ENCODE peak calls at places on chromosome 2, in nine cellular contexts. I is adrenal gland, Z is tibial artery, E is OCI-LY7, N is GM23338, O is cardiac muscle cell, D is H1, W is heart right ventricle, L is A549. K is an unnamed sample.
A peak's percentile ranks its signal among the peaks of the same experiment; 100 is the strongest.

GRCh38 chr2:96091711-96092579 is 24.4 kb downstream of the ADRA2B start:
- DNase-seq in E (no peak), W (no peak), I (no peak), O (no peak), Z (no peak), L (no peak), D (peak; percentile 54), N (peak; percentile 57), K (no peak)

GRCh38 chr2:64296695-64297346 is 152.6 kb upstream of the PELI1 start:
- DNase-seq in D (peak; percentile 47), I (no peak), Z (no peak), E (no peak), O (peak; percentile 44), N (no peak), W (no peak), L (no peak), K (no peak)

GRCh38 chr2:155310589-155310988 is 612.1 kb downstream of the KCNJ3 start:
- DNase-seq in N (peak; percentile 74), D (no peak), L (peak; percentile 33), W (no peak), E (peak; percentile 50), O (peak; percentile 47), Z (no peak), I (no peak), K (no peak)

GRCh38 chr2:191351921-191352320 is 106.7 kb downstream of the MYO1B start:
- DNase-seq in L (no peak), W (no peak), E (no peak), N (no peak), O (no peak), Z (no peak), I (no peak), D (no peak), K (no peak)

GRCh38 chr2:144364988-144365738 is 154.8 kb downstream of the ZEB2 start:
- DNase-seq in I (no peak), O (no peak), L (no peak), D (no peak), E (no peak), W (no peak), Z (no peak), N (no peak), K (no peak)

GRCh38 chr2:168926621-168927386 is 25.7 kb downstream of the G6PC2 start:
- DNase-seq in W (no peak), N (no peak), D (no peak), L (no peak), O (no peak), Z (no peak), I (no peak), E (no peak), K (no peak)

GRCh38 chr2:134819334-134819733 is 19.1 kb upstream of the ACMSD start:
- DNase-seq in E (no peak), Z (no peak), I (no peak), L (peak; percentile 20), N (no peak), O (no peak), D (no peak), W (no peak), K (no peak)

GRCh38 chr2:86330015-86330414 is 7.4 kb downstream of the REEP1 start:
- DNase-seq in L (no peak), I (no peak), O (no peak), D (no peak), Z (no peak), W (no peak), E (no peak), N (no peak), K (no peak)

GRCh38 chr2:200665626-200666453 is 80.0 kb downstream of the AOX1 start:
- DNase-seq in L (no peak), E (no peak), D (no peak), O (no peak), N (no peak), Z (no peak), W (no peak), I (no peak), K (no peak)

GRCh38 chr2:16745466-16745865 is 79.8 kb upstream of the CYRIA start:
- DNase-seq in Z (no peak), O (no peak), I (no peak), L (no peak), E (no peak), D (no peak), W (no peak), N (no peak), K (no peak)

GRCh38 chr2:24121469-24121868 is 1.7 kb downstream of the PFN4 start:
- DNase-seq in E (no peak), N (peak; percentile 63), L (no peak), W (no peak), O (no peak), I (no peak), Z (no peak), D (no peak), K (no peak)

GRCh38 chr2:111052621-111053020 is 68.1 kb upstream of the BCL2L11 start:
- DNase-seq in W (no peak), Z (no peak), N (no peak), O (no peak), E (no peak), I (no peak), L (no peak), D (peak; percentile 28), K (no peak)

GRCh38 chr2:30225131-30225762 is 6.1 kb upstream of the LBH start:
- DNase-seq in E (peak; percentile 82), O (peak; percentile 63), I (no peak), D (no peak), W (peak; percentile 35), Z (no peak), N (no peak), L (no peak), K (no peak)

GRCh38 chr2:240392084-240392947 is 43.1 kb upstream of the GPC1 start:
- DNase-seq in O (no peak), Z (peak; percentile 12), N (no peak), W (no peak), I (peak; percentile 6), E (no peak), D (no peak), L (no peak), K (no peak)

GRCh38 chr2:146748046-146748445 is 1096.8 kb upstream of the ACVR2A start:
- DNase-seq in W (no peak), E (no peak), Z (no peak), O (no peak), N (no peak), I (no peak), L (no peak), D (no peak), K (no peak)

GRCh38 chr2:25161055-25161781 is 7.2 kb downstream of the POMC start:
- DNase-seq in I (peak; percentile 65), N (peak; percentile 77), D (peak; percentile 73), O (no peak), L (no peak), Z (no peak), W (peak; percentile 78), E (no peak), K (peak; percentile 26)

GRCh38 chr2:151851761-151852160 is 23.5 kb upstream of the ARL5A start:
- DNase-seq in I (peak; percentile 16), D (no peak), Z (no peak), E (no peak), O (peak; percentile 67), N (no peak), W (no peak), L (no peak), K (no peak)

GRCh38 chr2:172438741-172439508 is 11.5 kb downstream of the ITGA6 start:
- DNase-seq in L (peak; percentile 74), W (peak; percentile 23), D (no peak), N (no peak), Z (no peak), I (no peak), O (no peak), E (no peak), K (no peak)

GRCh38 chr2:101528501-101528900 is 53.6 kb upstream of the RFX8 start:
- DNase-seq in W (no peak), D (peak; percentile 33), O (no peak), Z (no peak), E (no peak), I (no peak), L (no peak), N (no peak), K (no peak)
- H3K27ac ChIP-seq in W (no peak overlapping the region), D (no peak overlapping the region), O (no peak overlapping the region), Z (no peak overlapping the region), E (no peak overlapping the region), I (no peak overlapping the region), L (no peak overlapping the region), N (no peak overlapping the region), K (peak overlapping the region; percentile 0)

GRCh38 chr2:218002103-218002502 is 692 bp downstream of the TNS1 start:
- DNase-seq in D (no peak), L (no peak), I (no peak), O (no peak), Z (no peak), W (no peak), N (no peak), E (no peak), K (no peak)
- H3K27ac ChIP-seq in D (no peak overlapping the region), L (peak overlapping the region; percentile 74), I (peak overlapping the region; percentile 94), O (no peak overlapping the region), Z (peak overlapping the region; percentile 80), W (peak overlapping the region; percentile 80), N (no peak overlapping the region), E (no peak overlapping the region), K (no peak overlapping the region)

GRCh38 chr2:101986804-101987740 is 4.7 kb upstream of the IL1R2 start:
- DNase-seq in E (no peak), Z (no peak), O (no peak), N (no peak), W (no peak), I (no peak), D (no peak), L (no peak), K (no peak)

GRCh38 chr2:101987832-101988231 is 3.9 kb upstream of the IL1R2 start:
- DNase-seq in W (no peak), E (no peak), O (no peak), I (no peak), L (no peak), N (no peak), Z (no peak), D (no peak), K (no peak)

GRCh38 chr2:101988541-101988940 is 3.2 kb upstream of the IL1R2 start:
- DNase-seq in L (no peak), N (no peak), Z (no peak), O (no peak), I (no peak), W (no peak), D (no peak), E (no peak), K (no peak)

GRCh38 chr2:101991731-101992145 is at the start of gene IL1R2:
- DNase-seq in N (no peak), L (no peak), Z (peak; percentile 32), I (peak; percentile 43), O (no peak), D (no peak), W (no peak), E (no peak), K (no peak)

GRCh38 chr2:101989740-101990460 is 1.9 kb upstream of the IL1R2 start:
- DNase-seq in N (no peak), D (no peak), O (no peak), Z (no peak), L (no peak), E (no peak), I (peak; percentile 25), W (no peak), K (no peak)
- H3K27ac ChIP-seq in N (no peak overlapping the region), D (no peak overlapping the region), O (no peak overlapping the region), Z (no peak overlapping the region), L (no peak overlapping the region), E (no peak overlapping the region), I (peak overlapping the region; percentile 51), W (no peak overlapping the region), K (no peak overlapping the region)

DNA sequence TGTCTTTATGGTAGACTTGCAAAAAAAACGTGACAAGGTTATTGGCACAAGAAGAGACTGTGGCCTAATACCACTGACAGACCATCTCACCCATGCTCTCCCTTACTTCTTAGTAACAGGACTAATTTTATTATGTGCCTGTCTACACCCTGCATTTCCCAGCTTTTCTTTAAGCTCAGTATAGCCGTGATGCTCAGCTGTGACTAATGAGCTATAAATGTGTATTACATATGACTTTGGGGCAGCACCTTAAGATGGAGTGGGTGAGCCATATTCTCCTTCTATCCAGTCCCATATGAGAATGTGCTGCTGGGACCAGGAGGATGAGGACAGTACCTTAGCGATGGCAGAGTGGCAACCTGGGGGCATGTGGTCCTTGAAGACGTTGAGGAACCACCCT is 293.5 kb downstream of the RNF144A start:
- DNase-seq in I (no peak), O (no peak), L (no peak), N (no peak), D (no peak), W (no peak), E (no peak), Z (no peak), K (no peak)
- H3K27ac ChIP-seq in I (no peak overlapping the region), O (no peak overlapping the region), L (no peak overlapping the region), N (no peak overlapping the region), D (no peak overlapping the region), W (no peak overlapping the region), E (no peak overlapping the region), Z (no peak overlapping the region), K (no peak overlapping the region)

K was measured in substantia nigra.